ENCODE peak calls at places on chromosomes 2 and 18, in seven cellular contexts. N, W, O, S, B, E and Q are unnamed samples.

GRCh38 chr2:62114564-62114963 is 81.4 kb upstream of the B3GNT2 start:
- DNase-seq in N (no peak), W (no peak), O (no peak), S (no peak), B (no peak), E (no peak), Q (no peak)

GRCh38 chr18:5434425-5434824 is 109.4 kb downstream of the EPB41L3 start:
- DNase-seq in N (no peak), W (no peak), O (no peak), S (no peak), B (no peak), E (no peak), Q (no peak)

GRCh38 chr2:74584088-74584645 is 29.6 kb downstream of the DOK1 start:
- DNase-seq in N (no peak), W (no peak), O (peak), S (no peak), B (no peak), E (no peak), Q (peak)

GRCh38 chr18:42038936-42039335 is 83.9 kb downstream of the PIK3C3 start:
- DNase-seq in N (peak), W (no peak), O (peak), S (no peak), B (no peak), E (no peak), Q (peak)

GRCh38 chr2:237485304-237485703 is 1.7 kb upstream of the MLPH start:
- DNase-seq in N (no peak), W (no peak), O (no peak), S (no peak), B (no peak), E (no peak), Q (no peak)

GRCh38 chr2:159349674-159350299 is 63.3 kb upstream of the WDSUB1 start:
- DNase-seq in N (peak), W (no peak), O (no peak), S (no peak), B (no peak), E (no peak), Q (no peak)

GRCh38 chr2:232235206-232235605 is 143.3 kb upstream of the ALPP start:
- DNase-seq in N (no peak), W (no peak), O (no peak), S (no peak), B (no peak), E (no peak), Q (no peak)

GRCh38 chr2:160288324-160288723 is 88.3 kb upstream of the ITGB6 start:
- DNase-seq in N (no peak), W (no peak), O (peak), S (no peak), B (no peak), E (no peak), Q (no peak)

GRCh38 chr2:158060862-158061435 is 40.7 kb upstream of the UPP2 start:
- DNase-seq in N (no peak), W (no peak), O (peak), S (no peak), B (no peak), E (no peak), Q (peak)

GRCh38 chr2:189613077-189613636 is 32.6 kb upstream of the SLC40A1 start:
- DNase-seq in N (peak), W (no peak), O (peak), S (no peak), B (no peak), E (no peak), Q (peak)

GRCh38 chr2:26245810-26246209 is 1.1 kb downstream of the HADHB start:
- DNase-seq in N (peak), W (no peak), O (peak), S (no peak), B (no peak), E (no peak), Q (peak)